ENCODE peak calls at places on chromosome 14, in four cellular contexts. One of them, this sample, is unnamed.

GRCh38 chr14:49766839-49767238 is 1.1 kb upstream of the KLHDC2 start:
- DNase-seq in lung: no peak
- DNase-seq in heart left ventricle: no peak
- DNase-seq in tibial artery: no peak
- DNase-seq in this sample: no peak

GRCh38 chr14:105745433-105746123 is 219.2 kb downstream of the TMEM121 start:
- DNase-seq in lung: no peak
- DNase-seq in heart left ventricle: no peak
- DNase-seq in tibial artery: no peak
- DNase-seq in this sample: peak; percentile 22

GRCh38 chr14:23608454-23608853 is 27.7 kb upstream of the DHRS2 start:
- DNase-seq in lung: no peak
- DNase-seq in heart left ventricle: peak; percentile 73
- DNase-seq in tibial artery: no peak
- DNase-seq in this sample: no peak

GRCh38 chr14:35159742-35160409 is 37.5 kb downstream of the PRORP start:
- DNase-seq in lung: no peak
- DNase-seq in heart left ventricle: no peak
- DNase-seq in tibial artery: no peak
- DNase-seq in this sample: no peak

GRCh38 chr14:102086346-102086971 is 385 bp downstream of the HSP90AA1 start:
- DNase-seq in lung: no peak
- DNase-seq in heart left ventricle: peak; percentile 58
- DNase-seq in tibial artery: peak; percentile 70
- DNase-seq in this sample: peak; percentile 57

GRCh38 chr14:65329911-65330310 is 82.6 kb upstream of the FUT8 start:
- DNase-seq in lung: no peak
- DNase-seq in heart left ventricle: no peak
- DNase-seq in tibial artery: no peak
- DNase-seq in this sample: no peak

GRCh38 chr14:92692822-92693226 is 55.6 kb downstream of the LGMN start:
- DNase-seq in lung: peak; percentile 82
- DNase-seq in heart left ventricle: peak; percentile 90
- DNase-seq in tibial artery: peak; percentile 72
- DNase-seq in this sample: peak; percentile 80

GRCh38 chr14:53265025-53265424 is 111.9 kb upstream of the DDHD1 start:
- DNase-seq in lung: no peak
- DNase-seq in heart left ventricle: no peak
- DNase-seq in tibial artery: no peak
- DNase-seq in this sample: no peak

GRCh38 chr14:55336161-55336560 is 64.9 kb downstream of the FBXO34 start:
- DNase-seq in lung: no peak
- DNase-seq in heart left ventricle: no peak
- DNase-seq in tibial artery: no peak
- DNase-seq in this sample: no peak
- H3K4me1 ChIP-seq in lung: peaks cover 8% of the 10 kb centered on the region
- H3K4me1 ChIP-seq in heart left ventricle: peaks cover 51% of the 10 kb centered on the region
- H3K4me1 ChIP-seq in tibial artery: peaks cover 11% of the 10 kb centered on the region
- H3K4me1 ChIP-seq in this sample: peaks cover 61% of the 10 kb centered on the region

GRCh38 chr14:100143934-100144333 is 15.5 kb downstream of the DEGS2 start:
- DNase-seq in lung: no peak
- DNase-seq in heart left ventricle: no peak
- DNase-seq in tibial artery: no peak
- DNase-seq in this sample: no peak

GRCh38 chr14:100144645-100144995 is 14.8 kb downstream of the DEGS2 start:
- DNase-seq in lung: no peak
- DNase-seq in heart left ventricle: no peak
- DNase-seq in tibial artery: no peak
- DNase-seq in this sample: no peak

GRCh38 chr14:100142073-100143040 is 17.1 kb downstream of the DEGS2 start:
- DNase-seq in lung: peak; percentile 45
- DNase-seq in heart left ventricle: peak; percentile 81
- DNase-seq in tibial artery: no peak
- DNase-seq in this sample: peak; percentile 86

GRCh38 chr14:100144996-100145646 is 14.3 kb downstream of the DEGS2 start:
- DNase-seq in lung: no peak
- DNase-seq in heart left ventricle: no peak
- DNase-seq in tibial artery: no peak
- DNase-seq in this sample: peak; percentile 92

GRCh38 chr14:100143523-100143922 is 15.9 kb downstream of the DEGS2 start:
- DNase-seq in lung: no peak
- DNase-seq in heart left ventricle: no peak
- DNase-seq in tibial artery: no peak
- DNase-seq in this sample: no peak
- H3K4me1 ChIP-seq in lung: peaks cover 35% of the 10 kb centered on the region
- H3K4me1 ChIP-seq in heart left ventricle: peaks cover 35% of the 10 kb centered on the region
- H3K4me1 ChIP-seq in tibial artery: no peaks in the 10 kb centered on the region
- H3K4me1 ChIP-seq in this sample: peaks cover 53% of the 10 kb centered on the region

GRCh38 chr14:59267046-59267445 is 78.6 kb downstream of the DAAM1 start:
- DNase-seq in lung: no peak
- DNase-seq in heart left ventricle: no peak
- DNase-seq in tibial artery: no peak
- DNase-seq in this sample: no peak

GRCh38 chr14:59268011-59268410 is 79.5 kb downstream of the DAAM1 start:
- DNase-seq in lung: no peak
- DNase-seq in heart left ventricle: no peak
- DNase-seq in tibial artery: no peak
- DNase-seq in this sample: no peak

GRCh38 chr14:59269431-59269830 is 81.0 kb downstream of the DAAM1 start:
- DNase-seq in lung: no peak
- DNase-seq in heart left ventricle: no peak
- DNase-seq in tibial artery: no peak
- DNase-seq in this sample: no peak

GRCh38 chr14:59271734-59272133 is 83.3 kb downstream of the DAAM1 start:
- DNase-seq in lung: no peak
- DNase-seq in heart left ventricle: no peak
- DNase-seq in tibial artery: no peak
- DNase-seq in this sample: no peak

GRCh38 chr14:59268858-59269257 is 80.4 kb downstream of the DAAM1 start:
- DNase-seq in lung: no peak
- DNase-seq in heart left ventricle: no peak
- DNase-seq in tibial artery: no peak
- DNase-seq in this sample: no peak
- H3K4me1 ChIP-seq in lung: peaks cover 3% of the 10 kb centered on the region
- H3K4me1 ChIP-seq in heart left ventricle: peaks cover 29% of the 10 kb centered on the region
- H3K4me1 ChIP-seq in tibial artery: peaks cover 36% of the 10 kb centered on the region
- H3K4me1 ChIP-seq in this sample: no peaks in the 10 kb centered on the region

GRCh38 chr14:100252684-100253083 is 13.7 kb downstream of the YY1 start:
- DNase-seq in lung: no peak
- DNase-seq in heart left ventricle: no peak
- DNase-seq in tibial artery: no peak
- DNase-seq in this sample: no peak

GRCh38 chr14:100250732-100251465 is 12.0 kb downstream of the YY1 start:
- DNase-seq in lung: no peak
- DNase-seq in heart left ventricle: no peak
- DNase-seq in tibial artery: no peak
- DNase-seq in this sample: no peak

GRCh38 chr14:100246136-100246535 is 7.2 kb downstream of the YY1 start:
- DNase-seq in lung: no peak
- DNase-seq in heart left ventricle: no peak
- DNase-seq in tibial artery: no peak
- DNase-seq in this sample: peak; percentile 48

GRCh38 chr14:100241279-100241678 is 2.3 kb downstream of the YY1 start:
- DNase-seq in lung: no peak
- DNase-seq in heart left ventricle: no peak
- DNase-seq in tibial artery: no peak
- DNase-seq in this sample: no peak

DNA sequence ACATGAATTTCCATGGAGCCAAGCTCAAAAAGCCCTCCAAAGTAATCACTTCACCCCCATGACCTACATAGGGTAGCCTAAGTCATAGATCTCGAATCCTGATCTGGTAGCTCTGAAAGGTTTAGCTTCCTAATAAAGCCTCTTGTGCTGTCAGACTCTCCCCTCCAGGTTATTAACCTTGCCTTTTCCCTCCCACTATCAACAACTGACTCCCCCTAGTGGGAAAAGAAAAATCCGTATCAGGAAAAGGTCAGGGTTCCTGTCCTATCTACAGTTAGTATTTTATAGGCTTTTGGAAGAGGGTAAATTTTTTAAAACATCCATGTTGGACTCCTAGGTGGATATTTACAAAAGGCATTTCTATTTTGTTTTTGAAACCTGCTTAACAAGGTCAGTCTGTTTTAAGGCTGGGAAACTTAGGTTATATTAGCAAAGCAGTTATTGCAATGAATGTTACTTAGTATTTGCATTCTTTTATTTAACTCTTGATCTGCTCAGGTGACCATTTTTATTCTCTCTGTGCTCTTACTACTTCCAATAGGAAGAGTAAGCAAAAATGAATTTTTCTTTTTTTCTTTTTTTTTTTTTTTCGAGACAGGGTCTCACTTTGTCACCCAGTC is 8.0 kb downstream of the YY1 start:
- DNase-seq in lung: no peak
- DNase-seq in heart left ventricle: no peak
- DNase-seq in tibial artery: no peak
- DNase-seq in this sample: peak; percentile 53
- H3K4me1 ChIP-seq in lung: peaks cover 14% of the 10 kb centered on the region
- H3K4me1 ChIP-seq in heart left ventricle: peaks cover 61% of the 10 kb centered on the region
- H3K4me1 ChIP-seq in tibial artery: peaks cover 89% of the 10 kb centered on the region
- H3K4me1 ChIP-seq in this sample: peaks cover 56% of the 10 kb centered on the region

DNA sequence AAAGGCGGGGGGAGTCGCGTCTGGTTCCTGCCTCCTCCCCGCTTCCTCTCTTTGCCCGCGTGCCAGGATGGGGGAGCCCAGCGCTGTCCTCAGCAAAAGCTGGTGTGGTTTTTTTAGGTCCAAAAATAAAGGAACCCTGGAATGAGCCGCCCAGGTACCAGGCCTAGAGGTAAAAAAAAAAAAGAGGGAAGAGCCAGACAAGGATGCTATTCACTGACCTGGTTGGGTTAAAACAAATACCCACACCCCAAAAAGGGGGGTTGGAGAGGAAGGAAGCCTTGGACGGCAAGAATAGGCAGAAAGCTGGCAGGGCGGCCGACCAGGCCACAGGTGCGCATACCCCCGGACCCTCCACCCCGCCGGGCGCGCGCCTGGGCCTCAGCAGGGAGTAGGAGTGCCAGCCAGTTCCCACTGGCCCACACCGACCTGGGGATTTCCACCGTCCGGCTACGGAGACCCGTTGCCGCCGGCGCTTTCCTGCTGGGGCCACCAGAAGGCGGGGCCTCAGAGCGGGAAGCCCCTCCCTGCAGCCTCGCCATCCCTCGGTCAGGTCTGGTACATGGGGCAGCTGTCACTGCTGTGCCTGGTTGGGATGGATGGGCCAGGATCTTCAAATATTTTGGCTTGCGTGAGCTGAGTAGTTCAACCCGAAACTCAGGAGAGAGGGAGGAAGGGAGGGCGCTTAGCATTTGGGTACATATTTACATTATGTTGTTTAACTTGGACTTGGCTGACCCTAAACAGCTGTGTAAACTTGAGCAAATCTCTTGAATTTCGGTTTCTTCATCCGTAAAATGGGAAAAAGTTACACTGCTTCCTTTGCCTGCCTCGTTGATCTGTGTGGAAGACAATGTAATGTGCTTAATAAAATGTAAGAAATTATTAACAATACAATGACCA is 5.4 kb upstream of the IRF2BPL start:
- DNase-seq in lung: peak; percentile 83
- DNase-seq in heart left ventricle: peak; percentile 92
- DNase-seq in tibial artery: peak; percentile 93
- DNase-seq in this sample: peak; percentile 90
- H3K4me1 ChIP-seq in lung: peaks cover 25% of the 10 kb centered on the region
- H3K4me1 ChIP-seq in heart left ventricle: peaks cover 84% of the 10 kb centered on the region
- H3K4me1 ChIP-seq in tibial artery: peaks cover 80% of the 10 kb centered on the region
- H3K4me1 ChIP-seq in this sample: peaks cover 34% of the 10 kb centered on the region

DNA sequence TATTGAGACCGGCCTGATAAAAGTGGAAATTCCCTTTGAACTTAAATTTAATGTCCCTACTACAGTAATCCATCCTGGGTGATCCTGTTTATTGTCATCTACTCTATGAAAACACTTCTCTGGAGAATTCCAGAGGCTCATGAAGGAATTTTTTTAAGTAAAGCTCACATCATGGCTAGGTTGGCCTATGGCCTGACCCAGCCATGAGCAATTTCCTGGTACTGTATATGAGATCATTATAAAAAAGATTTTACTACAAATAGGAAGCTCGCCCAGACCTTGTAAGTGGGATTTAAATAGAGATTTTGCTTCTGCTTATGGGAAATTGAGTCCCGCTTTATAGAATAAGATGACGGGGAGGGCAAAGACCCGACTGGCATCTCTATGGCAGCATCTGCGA is 215.5 kb downstream of the DPF3 start:
- DNase-seq in lung: no peak
- DNase-seq in heart left ventricle: no peak
- DNase-seq in tibial artery: no peak
- DNase-seq in this sample: no peak
- H3K4me1 ChIP-seq in lung: no peaks in the 10 kb centered on the region
- H3K4me1 ChIP-seq in heart left ventricle: peaks cover 10% of the 10 kb centered on the region
- H3K4me1 ChIP-seq in tibial artery: no peaks in the 10 kb centered on the region
- H3K4me1 ChIP-seq in this sample: no peaks in the 10 kb centered on the region

GRCh38 chr14:68667313-68667791 is 125.5 kb downstream of the ZFP36L1 start:
- DNase-seq in lung: no peak
- DNase-seq in heart left ventricle: no peak
- DNase-seq in tibial artery: no peak
- DNase-seq in this sample: no peak

GRCh38 chr14:68669101-68669500 is 123.8 kb downstream of the ZFP36L1 start:
- DNase-seq in lung: no peak
- DNase-seq in heart left ventricle: no peak
- DNase-seq in tibial artery: peak; percentile 44
- DNase-seq in this sample: no peak

GRCh38 chr14:68668028-68668427 is 124.8 kb downstream of the ZFP36L1 start:
- DNase-seq in lung: no peak
- DNase-seq in heart left ventricle: no peak
- DNase-seq in tibial artery: peak; percentile 55
- DNase-seq in this sample: no peak

GRCh38 chr14:68669644-68670343 is 123.1 kb downstream of the ZFP36L1 start:
- DNase-seq in lung: no peak
- DNase-seq in heart left ventricle: peak; percentile 64
- DNase-seq in tibial artery: peak; percentile 72
- DNase-seq in this sample: no peak

GRCh38 chr14:68668531-68668930 is 124.3 kb downstream of the ZFP36L1 start:
- DNase-seq in lung: no peak
- DNase-seq in heart left ventricle: no peak
- DNase-seq in tibial artery: peak; percentile 39
- DNase-seq in this sample: no peak
- H3K4me1 ChIP-seq in lung: peaks cover 14% of the 10 kb centered on the region
- H3K4me1 ChIP-seq in heart left ventricle: peaks cover 86% of the 10 kb centered on the region
- H3K4me1 ChIP-seq in tibial artery: peaks cover 96% of the 10 kb centered on the region
- H3K4me1 ChIP-seq in this sample: no peaks in the 10 kb centered on the region